ENCODE peak calls at places on chromosomes 12 and 14, in eight cellular contexts. Q is renal cortical epithelial cell; I is H4; Y is stimulated activated CD8-positive, alpha-beta memory T cell treated with anti-CD3 and anti-CD28 coated beads, Interleukin-7, amount 100 ng/mL, for 1 hour; U is endothelial cell; O is posterior cingulate gyrus; F is fibroblast of the conjunctiva; E is SW480. N is an unnamed sample.

GRCh38 chr12:41462312-41462711 is 274.2 kb downstream of the PDZRN4 start:
- DNase-seq in E (no peak), O (no peak), F (no peak), Q (no peak), Y (no peak), U (no peak), I (no peak), N (no peak)

GRCh38 chr12:65823481-65824313 is 586 bp upstream of the HMGA2 start:
- DNase-seq in E (peak), Q (peak), O (no peak), U (peak), I (peak), Y (no peak), F (no peak), N (peak)

GRCh38 chr12:1592444-1593231 is 1.7 kb downstream of the FBXL14 start:
- DNase-seq in O (peak), F (no peak), I (no peak), Y (peak), Q (no peak), E (peak), U (peak), N (peak)

GRCh38 chr12:18886962-18887361 is 149.0 kb downstream of the CAPZA3 start:
- DNase-seq in U (no peak), F (no peak), I (no peak), Q (peak), Y (no peak), O (no peak), E (no peak), N (no peak)

GRCh38 chr14:64732066-64732465 is 27.8 kb downstream of the PLEKHG3 start:
- DNase-seq in E (no peak), Q (no peak), Y (no peak), O (no peak), I (no peak), F (no peak), U (no peak), N (no peak)

GRCh38 chr12:32108829-32109228 is 2.2 kb downstream of the BICD1 start:
- DNase-seq in O (no peak), F (no peak), E (no peak), Q (no peak), I (no peak), Y (no peak), U (no peak), N (no peak)

GRCh38 chr12:13195848-13196301 is 651 bp upstream of the EMP1 start:
- DNase-seq in F (no peak), Y (no peak), Q (peak), I (no peak), E (no peak), O (no peak), U (no peak), N (no peak)

GRCh38 chr14:56752428-56752827 is 57.9 kb downstream of the OTX2 start:
- DNase-seq in Q (no peak), F (no peak), U (no peak), Y (no peak), E (no peak), O (no peak), I (no peak), N (no peak)

GRCh38 chr14:36524874-36525745 is 5.1 kb upstream of the NKX2-1 start:
- DNase-seq in U (peak), E (peak), F (no peak), Y (no peak), O (peak), Q (peak), I (no peak), N (peak)

GRCh38 chr14:93897476-93897845 is 29.7 kb upstream of the FAM181A start:
- DNase-seq in O (no peak), E (no peak), U (no peak), I (no peak), F (no peak), Y (no peak), Q (no peak), N (no peak)

GRCh38 chr12:123946152-123946515 is 26.5 kb downstream of the CCDC92 start:
- DNase-seq in E (no peak), U (no peak), O (no peak), Q (no peak), I (no peak), F (no peak), Y (no peak), N (peak)

GRCh38 chr14:25150934-25151790 is 101.2 kb upstream of the STXBP6 start:
- DNase-seq in O (no peak), Y (no peak), Q (peak), U (no peak), E (peak), I (peak), F (peak), N (no peak)

GRCh38 chr12:49818241-49818640 is 10.0 kb downstream of the NCKAP5L start:
- DNase-seq in Q (no peak), O (no peak), Y (no peak), F (no peak), E (no peak), U (no peak), I (no peak), N (no peak)